ENCODE peak calls at places on chromosomes 16 and 17, in six cellular contexts. C is sigmoid colon, E is fibroblast of the aortic adventitia, M is GM20000, B is upper lobe of right lung, Z is epithelial cell of esophagus. D is an unnamed sample.

GRCh38 chr17:1630662-1631061 is 2.0 kb upstream of the SLC43A2 start:
- DNase-seq in M (no peak), B (no peak), Z (no peak), E (no peak), C (no peak), D (no peak)

GRCh38 chr17:68457168-68457538 is at the start of gene WIPI1:
- DNase-seq in C (peak), Z (no peak), B (no peak), E (peak), M (no peak), D (peak)

GRCh38 chr17:8593830-8594229 is 36.7 kb downstream of the MYH10 start:
- DNase-seq in M (no peak), Z (no peak), B (no peak), C (no peak), E (no peak), D (no peak)

GRCh38 chr16:69691980-69692911 is 34.1 kb downstream of the NQO1 start:
- DNase-seq in M (no peak), C (no peak), Z (peak), B (no peak), E (no peak), D (peak)

GRCh38 chr16:24255446-24256352 is at the start of gene CACNG3:
- DNase-seq in M (peak), C (no peak), Z (peak), B (peak), E (no peak), D (peak)

GRCh38 chr17:44038604-44039007 is 23.8 kb upstream of the TMEM101 start:
- DNase-seq in C (no peak), B (no peak), M (no peak), Z (peak), E (no peak), D (no peak)

GRCh38 chr17:35930211-35931065 is at the start of gene RDM1:
- DNase-seq in B (peak), E (peak), C (no peak), Z (peak), M (peak), D (peak)

GRCh38 chr16:71214771-71215381 is 15.6 kb downstream of the HYDIN start:
- DNase-seq in M (peak), C (no peak), E (peak), B (no peak), Z (peak), D (no peak)

GRCh38 chr16:24051125-24051524 is 205.0 kb upstream of the CACNG3 start:
- DNase-seq in E (no peak), B (no peak), Z (no peak), C (no peak), M (no peak), D (no peak)

GRCh38 chr16:89742948-89743347 is 21.6 kb downstream of the ZNF276 start:
- DNase-seq in C (no peak), M (no peak), B (no peak), E (no peak), Z (no peak), D (no peak)

GRCh38 chr17:5541610-5542202 is 42.6 kb downstream of the NLRP1 start:
- DNase-seq in B (peak), C (no peak), M (no peak), E (no peak), Z (no peak), D (no peak)

GRCh38 chr17:81471804-81472456 is 40.7 kb downstream of the ACTG1 start:
- DNase-seq in M (no peak), B (no peak), E (peak), C (peak), Z (peak), D (peak)
- TF ChIP-seq CTCF in M (no peak), B (peak), E (peak), C (peak), Z (no peak), D (no peak)

DNA sequence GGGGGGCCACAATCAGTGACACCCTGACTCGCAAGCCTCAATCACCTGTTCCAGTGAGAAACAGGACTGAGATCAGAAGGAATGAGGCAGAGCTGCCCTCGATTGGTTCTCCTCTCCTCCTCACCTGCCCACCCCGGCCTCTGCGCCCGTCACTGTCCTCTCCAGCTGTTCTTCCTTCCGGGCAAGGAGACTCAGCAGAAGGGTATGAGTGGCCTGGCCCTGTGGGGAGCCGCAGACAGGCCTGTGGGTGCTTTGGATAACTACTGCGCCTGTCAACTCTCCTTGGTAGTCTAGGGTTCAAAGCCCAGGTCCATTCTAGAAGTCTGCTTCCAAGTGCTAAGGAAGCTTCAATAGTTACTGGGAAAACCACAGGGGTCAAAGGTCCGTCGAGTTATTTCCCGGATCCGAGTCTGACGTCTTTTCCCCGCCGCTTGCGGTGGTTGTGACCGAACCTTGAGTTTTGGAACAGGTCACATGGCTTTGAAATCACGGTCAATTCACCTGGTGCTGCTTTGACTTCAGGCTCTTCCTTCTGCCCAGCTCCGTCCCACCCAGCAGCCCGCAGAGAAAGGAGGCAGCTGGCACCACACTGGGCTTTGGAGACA is 8.3 kb downstream of the CARD14 start:
- DNase-seq in C (no peak), B (no peak), M (no peak), Z (no peak), E (no peak), D (no peak)
- TF ChIP-seq CTCF in C (no peak), B (no peak), M (no peak), Z (no peak), E (no peak), D (no peak)

GRCh38 chr17:60315650-60316049 is 76.3 kb downstream of the USP32 start:
- DNase-seq in C (no peak), B (no peak), E (no peak), Z (no peak), M (no peak), D (no peak)
- TF ChIP-seq CTCF in C (no peak), B (no peak), E (no peak), Z (no peak), M (peak), D (no peak)

GRCh38 chr17:50507871-50508572 is at the start of gene MYCBPAP:
- DNase-seq in B (peak), Z (peak), E (peak), C (peak), M (peak), D (peak)
- TF ChIP-seq CTCF in B (no peak), Z (no peak), E (peak), C (no peak), M (no peak), D (no peak)

DNA sequence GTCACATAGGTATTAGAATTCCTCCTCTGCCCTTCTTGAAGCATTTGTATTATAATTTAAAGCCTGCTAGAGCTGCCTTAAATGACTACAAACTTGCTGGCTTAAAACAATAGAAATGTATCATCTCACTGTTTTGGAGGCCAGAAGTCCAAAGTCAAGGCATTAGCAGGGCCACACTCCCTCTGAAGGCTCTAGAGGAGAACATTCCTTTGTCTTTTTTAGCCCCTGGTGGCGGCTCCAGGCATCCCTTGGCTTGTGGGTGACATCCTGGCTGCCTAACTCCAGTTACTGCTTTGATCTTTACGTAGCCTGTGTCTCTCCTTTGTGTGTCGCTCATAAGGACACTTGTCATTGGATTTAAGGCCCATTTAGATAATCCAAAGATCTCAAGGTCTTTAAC is 186.6 kb upstream of the SALL1 start:
- DNase-seq in M (no peak), C (no peak), Z (no peak), B (no peak), E (no peak), D (no peak)
- TF ChIP-seq CTCF in M (no peak), C (no peak), Z (no peak), B (no peak), E (peak), D (no peak)